ENCODE peak calls at places on chromosome 4, in six cellular contexts. Q, G, L, R, X and N are unnamed samples.

GRCh38 chr4:101292901-101293300 is 54.4 kb downstream of the PPP3CA start:
- DNase-seq in L (no peak), Q (no peak), G (no peak), X (no peak), R (no peak), N (peak; percentile 10)

GRCh38 chr4:162456106-162456505 is 292.3 kb upstream of the FSTL5 start:
- DNase-seq in L (no peak), G (no peak), R (no peak), X (no peak), Q (no peak), N (no peak)

GRCh38 chr4:149845643-149846208 is 30.1 kb upstream of the IQCM start:
- DNase-seq in L (no peak), G (no peak), Q (no peak), R (no peak), X (no peak), N (no peak)

GRCh38 chr4:24664956-24665355 is 80.6 kb upstream of the DHX15 start:
- DNase-seq in L (no peak), R (no peak), G (no peak), Q (no peak), X (no peak), N (no peak)

GRCh38 chr4:147833254-147833653 is 101.4 kb downstream of the ARHGAP10 start:
- DNase-seq in X (no peak), Q (no peak), G (no peak), L (no peak), R (no peak), N (no peak)

GRCh38 chr4:119210760-119211159 is 1.8 kb upstream of the USP53 start:
- DNase-seq in L (no peak), G (no peak), Q (no peak), R (no peak), X (no peak), N (no peak)

GRCh38 chr4:102612824-102613366 is 111.7 kb downstream of the NFKB1 start:
- DNase-seq in G (no peak), R (no peak), X (no peak), L (no peak), Q (peak; percentile 56), N (peak; percentile 31)

GRCh38 chr4:67634741-67635140 is 66.2 kb downstream of the UBA6 start:
- DNase-seq in G (no peak), Q (no peak), X (no peak), R (no peak), L (no peak), N (no peak)

GRCh38 chr4:61590881-61591280 is 390.8 kb downstream of the ADGRL3 start:
- DNase-seq in Q (no peak), G (no peak), L (no peak), X (no peak), R (no peak), N (no peak)

DNA sequence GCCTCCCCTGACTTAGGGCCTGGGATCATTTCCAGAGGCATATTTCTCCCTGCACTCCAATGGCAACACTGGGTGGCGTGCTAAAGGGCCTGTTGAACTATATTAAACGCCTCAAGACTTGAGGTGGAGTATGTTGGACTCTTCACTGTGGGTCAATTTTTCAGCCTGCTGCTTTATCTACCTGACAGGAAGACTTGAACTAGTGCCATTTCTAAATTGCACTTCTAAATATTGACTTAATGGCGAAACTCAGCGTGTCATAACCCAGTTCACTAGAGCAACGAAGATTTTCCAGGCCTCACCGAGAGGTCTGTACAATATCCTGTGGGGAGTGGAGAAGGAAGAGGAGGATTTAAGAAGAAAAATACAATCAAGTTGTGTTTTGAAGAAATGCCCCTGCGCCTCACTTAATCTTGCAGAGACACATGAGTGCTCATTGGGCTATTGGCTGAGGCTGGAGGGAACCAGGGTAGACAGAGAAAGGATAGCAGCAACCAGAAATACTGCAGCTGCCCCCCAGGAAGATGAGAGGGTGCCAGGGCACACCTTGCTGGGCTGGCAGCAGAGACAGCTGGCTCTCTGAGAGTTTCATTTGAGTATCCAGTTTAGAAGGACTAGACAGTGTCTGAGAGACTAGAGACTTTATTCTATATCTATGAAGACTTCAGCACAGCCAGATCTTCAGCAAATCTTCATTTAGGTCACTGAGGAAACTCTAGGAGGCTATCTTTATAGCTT is 67.4 kb downstream of the ENPP6 start:
- DNase-seq in Q (no peak), L (no peak), X (no peak), G (peak; percentile 34), R (no peak), N (no peak)
- TF ChIP-seq POLR2A in Q (no peak), L (no peak), X (no peak), G (no peak), R (no peak), N (no peak)

DNA sequence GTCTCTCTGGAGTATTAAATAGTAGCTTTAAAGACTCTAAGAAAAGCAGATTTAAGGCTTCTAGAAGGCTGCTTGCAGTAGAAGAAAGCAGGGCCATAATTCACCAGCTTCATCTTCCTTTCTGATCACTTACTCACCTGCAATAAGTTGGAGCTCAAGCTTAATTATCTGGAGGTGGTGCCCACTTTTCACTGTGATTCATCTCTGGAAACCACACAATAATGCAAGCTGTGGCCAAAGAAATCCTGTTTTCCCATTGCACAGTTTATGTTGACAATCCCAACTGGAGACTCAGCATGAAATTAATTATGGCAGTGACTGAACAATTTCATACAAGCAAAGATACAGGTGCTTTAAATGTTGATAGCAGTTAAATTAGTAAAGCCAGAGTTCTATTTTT is 14.7 kb downstream of the CWH43 start:
- DNase-seq in L (no peak), Q (no peak), R (no peak), G (no peak), X (no peak), N (no peak)
- H3K9me3 ChIP-seq in L (no peaks in the 10 kb centered on the region), Q (no peaks in the 10 kb centered on the region), R (peaks cover 52% of the 10 kb centered on the region), G (no peaks in the 10 kb centered on the region), X (no peaks in the 10 kb centered on the region), N (no peaks in the 10 kb centered on the region)

GRCh38 chr4:139076016-139076744 is 60.6 kb downstream of the NOCT start:
- DNase-seq in R (no peak), X (no peak), L (no peak), G (no peak), Q (no peak), N (no peak)
- H3K4me1 ChIP-seq in R (no peaks in the 10 kb centered on the region), X (no peaks in the 10 kb centered on the region), L (peaks cover 40% of the 10 kb centered on the region), G (peaks cover 52% of the 10 kb centered on the region), Q (no peaks in the 10 kb centered on the region), N (peaks cover 7% of the 10 kb centered on the region)

GRCh38 chr4:124711469-124712416 is 789 bp downstream of the ANKRD50 start:
- DNase-seq in L (peak; percentile 51), Q (peak; percentile 77), X (peak; percentile 14), R (peak; percentile 80), G (peak; percentile 59), N (peak; percentile 28)
- TF ChIP-seq POLR2A in L (no peak), Q (peak; percentile 81), X (no peak), R (peak; percentile 73), G (no peak), N (peak; percentile 10)

DNA sequence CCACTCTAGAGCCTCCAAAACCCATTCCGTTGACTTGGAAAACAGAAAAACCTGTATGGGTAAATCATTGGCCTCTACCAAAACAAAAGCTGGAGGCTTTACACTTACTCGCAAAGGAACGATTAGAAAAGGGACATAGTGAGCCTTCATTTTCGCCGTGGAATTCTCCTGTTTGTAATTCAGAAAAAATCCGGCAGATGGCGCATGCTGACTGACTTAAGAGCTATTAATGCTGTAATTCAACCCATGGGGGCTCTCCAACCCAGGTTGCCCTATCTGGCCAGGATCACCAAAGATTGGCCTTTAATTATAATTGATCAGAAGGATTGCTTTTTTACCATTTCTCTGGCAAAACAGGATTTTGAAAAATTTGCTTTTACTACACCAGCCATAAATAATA is 60.8 kb downstream of the ZNF732 start:
- DNase-seq in X (no peak), G (peak; percentile 60), Q (peak; percentile 35), R (peak; percentile 70), L (peak; percentile 29), N (peak; percentile 40)
- H3K9me3 ChIP-seq in X (no peaks in the 10 kb centered on the region), G (no peaks in the 10 kb centered on the region), Q (no peaks in the 10 kb centered on the region), R (peaks cover 55% of the 10 kb centered on the region), L (peaks cover 6% of the 10 kb centered on the region), N (no peaks in the 10 kb centered on the region)

GRCh38 chr4:137530176-137530575 is 2.1 kb downstream of the PCDH18 start:
- DNase-seq in R (no peak), G (no peak), L (no peak), Q (no peak), X (no peak), N (no peak)

GRCh38 chr4:137531121-137531520 is 1.2 kb downstream of the PCDH18 start:
- DNase-seq in L (no peak), G (no peak), Q (no peak), X (no peak), R (no peak), N (no peak)

GRCh38 chr4:137531951-137532868 is at the start of gene PCDH18:
- DNase-seq in R (peak; percentile 68), G (peak; percentile 65), Q (peak; percentile 90), X (peak; percentile 88), L (peak; percentile 87), N (peak; percentile 90)

GRCh38 chr4:137526681-137527080 is 5.6 kb downstream of the PCDH18 start:
- DNase-seq in X (no peak), L (no peak), R (no peak), G (no peak), Q (no peak), N (no peak)

GRCh38 chr4:137529432-137529831 is 2.9 kb downstream of the PCDH18 start:
- DNase-seq in X (no peak), G (no peak), Q (no peak), L (no peak), R (no peak), N (no peak)
- H3K4me1 ChIP-seq in X (no peaks in the 10 kb centered on the region), G (peaks cover 7% of the 10 kb centered on the region), Q (peaks cover 10% of the 10 kb centered on the region), L (peaks cover 8% of the 10 kb centered on the region), R (peaks cover 12% of the 10 kb centered on the region), N (no peaks in the 10 kb centered on the region)

GRCh38 chr4:59698041-59698440 is 1502.1 kb upstream of the ADGRL3 start:
- DNase-seq in Q (no peak), R (no peak), X (no peak), L (no peak), G (no peak), N (no peak)
- TF ChIP-seq POLR2A in Q (no peak), R (no peak), X (no peak), L (no peak), G (no peak), N (no peak)

DNA sequence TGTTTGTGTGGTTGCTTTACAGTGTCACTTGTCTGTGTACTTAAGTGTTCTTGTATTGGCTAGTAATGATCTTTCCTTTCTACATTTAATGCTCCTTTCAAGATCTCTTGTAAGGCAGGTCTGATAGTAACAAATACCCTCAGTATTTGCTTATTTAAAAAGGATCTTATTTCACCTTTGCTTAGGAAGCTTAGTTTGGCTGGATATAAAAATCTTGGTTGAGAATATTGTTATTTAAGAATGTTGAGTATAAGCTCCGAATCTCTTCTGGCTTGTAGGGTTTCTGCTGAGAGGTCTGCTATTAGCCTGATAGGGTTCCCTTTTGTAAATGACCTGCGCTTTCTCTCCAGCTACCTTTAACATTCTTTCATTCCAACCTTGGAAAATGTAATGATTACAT is 35.7 kb downstream of the LCORL start:
- DNase-seq in Q (no peak), L (no peak), X (no peak), R (no peak), G (no peak), N (no peak)
- H3K9me3 ChIP-seq in Q (no peaks in the 10 kb centered on the region), L (no peaks in the 10 kb centered on the region), X (no peaks in the 10 kb centered on the region), R (peaks cover 23% of the 10 kb centered on the region), G (no peaks in the 10 kb centered on the region), N (no peaks in the 10 kb centered on the region)

GRCh38 chr4:89295415-89295927 is 12.1 kb downstream of the GPRIN3 start:
- DNase-seq in R (no peak), G (no peak), L (no peak), Q (no peak), X (no peak), N (no peak)
- H3K4me1 ChIP-seq in R (no peaks in the 10 kb centered on the region), G (peaks cover 71% of the 10 kb centered on the region), L (no peaks in the 10 kb centered on the region), Q (peaks cover 4% of the 10 kb centered on the region), X (no peaks in the 10 kb centered on the region), N (no peaks in the 10 kb centered on the region)